ENCODE peak calls at places on chromosomes 7 and 10, in four cellular contexts. I is IMR-90, W is H1, J is mesendoderm. B is an unnamed sample.

GRCh38 chr10:61100882-61101281 is 156.9 kb upstream of the RHOBTB1 start:
- DNase-seq in I (no peak), W (no peak), J (no peak), B (no peak)

GRCh38 chr10:59896186-59896585 is 10.2 kb downstream of the CCDC6 start:
- DNase-seq in I (no peak), W (no peak), J (no peak), B (no peak)

GRCh38 chr10:48605786-48606529 is 1.1 kb upstream of the ARHGAP22 start:
- DNase-seq in I (peak), W (peak), J (no peak), B (no peak)

GRCh38 chr7:81990395-81990794 is 220.5 kb upstream of the HGF start:
- DNase-seq in I (peak), W (no peak), J (no peak), B (no peak)

GRCh38 chr10:28734940-28735759 is 57.8 kb downstream of the BAMBI start:
- DNase-seq in I (peak), W (no peak), J (peak), B (no peak)

GRCh38 chr10:43685744-43686143 is 37.1 kb upstream of the ZNF32 start:
- DNase-seq in I (no peak), W (no peak), J (no peak), B (no peak)

GRCh38 chr10:18473424-18474110 is 177.8 kb downstream of the NSUN6 start:
- DNase-seq in I (peak), W (no peak), J (no peak), B (no peak)

GRCh38 chr7:95501261-95501816 is 15.6 kb downstream of the ASB4 start:
- DNase-seq in I (no peak), W (no peak), J (no peak), B (no peak)

GRCh38 chr7:11194492-11194891 is 220.8 kb downstream of the PHF14 start:
- DNase-seq in I (no peak), W (no peak), J (no peak), B (no peak)

GRCh38 chr7:70416611-70417010 is 715.3 kb upstream of the GALNT17 start:
- DNase-seq in I (no peak), W (no peak), J (no peak), B (no peak)

GRCh38 chr7:11128500-11128899 is 154.8 kb downstream of the PHF14 start:
- DNase-seq in I (no peak), W (no peak), J (peak), B (no peak)

DNA sequence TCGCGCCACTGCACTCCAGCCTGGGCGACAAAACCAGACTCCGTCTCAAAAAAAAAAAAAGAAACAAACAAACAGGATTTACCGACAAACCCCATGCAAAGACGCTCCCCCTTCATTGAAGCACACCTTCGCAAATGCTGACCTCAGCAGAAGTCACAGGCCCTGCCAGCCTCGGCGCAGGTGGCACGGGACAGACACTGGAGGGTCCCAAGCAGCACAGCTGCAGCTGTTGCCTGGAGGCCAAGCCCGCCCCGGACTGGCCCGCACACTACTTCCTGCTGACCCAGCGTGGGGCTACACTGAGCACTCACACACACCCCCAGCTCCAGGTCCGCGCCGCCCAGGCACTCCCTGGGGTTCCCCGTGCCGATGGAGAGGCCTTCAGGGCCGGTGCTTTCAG is 31.2 kb downstream of the SNX8 start:
- DNase-seq in I (no peak), W (no peak), J (no peak), B (no peak)
- H3K4ac ChIP-seq in I (no peak), W (no peak), J (no peak), B (no peak)

DNA sequence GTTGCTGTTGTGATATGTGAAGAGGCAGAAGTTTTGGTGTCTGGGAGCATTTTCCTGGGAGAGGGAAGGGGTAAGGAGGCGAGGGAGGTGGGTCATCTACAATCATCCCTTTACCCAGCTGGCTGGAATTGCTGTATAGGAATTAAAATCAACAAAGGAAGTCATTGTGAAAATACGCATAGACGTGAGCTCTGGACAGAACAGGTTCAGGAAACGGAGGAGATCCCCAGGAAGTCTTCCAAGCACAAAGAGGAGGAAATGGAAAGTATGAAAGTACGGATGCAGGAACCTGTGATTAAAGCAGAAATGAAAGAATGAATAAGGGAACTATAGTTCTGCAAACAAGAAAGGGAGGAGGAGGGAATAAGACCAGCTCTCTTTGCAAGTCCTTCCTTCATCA is 61.9 kb downstream of the PYROXD2 start:
- DNase-seq in I (no peak), W (no peak), J (no peak), B (no peak)
- H3K56ac ChIP-seq in I (no peak), W (no peak), J (no peak), B (no peak)

DNA sequence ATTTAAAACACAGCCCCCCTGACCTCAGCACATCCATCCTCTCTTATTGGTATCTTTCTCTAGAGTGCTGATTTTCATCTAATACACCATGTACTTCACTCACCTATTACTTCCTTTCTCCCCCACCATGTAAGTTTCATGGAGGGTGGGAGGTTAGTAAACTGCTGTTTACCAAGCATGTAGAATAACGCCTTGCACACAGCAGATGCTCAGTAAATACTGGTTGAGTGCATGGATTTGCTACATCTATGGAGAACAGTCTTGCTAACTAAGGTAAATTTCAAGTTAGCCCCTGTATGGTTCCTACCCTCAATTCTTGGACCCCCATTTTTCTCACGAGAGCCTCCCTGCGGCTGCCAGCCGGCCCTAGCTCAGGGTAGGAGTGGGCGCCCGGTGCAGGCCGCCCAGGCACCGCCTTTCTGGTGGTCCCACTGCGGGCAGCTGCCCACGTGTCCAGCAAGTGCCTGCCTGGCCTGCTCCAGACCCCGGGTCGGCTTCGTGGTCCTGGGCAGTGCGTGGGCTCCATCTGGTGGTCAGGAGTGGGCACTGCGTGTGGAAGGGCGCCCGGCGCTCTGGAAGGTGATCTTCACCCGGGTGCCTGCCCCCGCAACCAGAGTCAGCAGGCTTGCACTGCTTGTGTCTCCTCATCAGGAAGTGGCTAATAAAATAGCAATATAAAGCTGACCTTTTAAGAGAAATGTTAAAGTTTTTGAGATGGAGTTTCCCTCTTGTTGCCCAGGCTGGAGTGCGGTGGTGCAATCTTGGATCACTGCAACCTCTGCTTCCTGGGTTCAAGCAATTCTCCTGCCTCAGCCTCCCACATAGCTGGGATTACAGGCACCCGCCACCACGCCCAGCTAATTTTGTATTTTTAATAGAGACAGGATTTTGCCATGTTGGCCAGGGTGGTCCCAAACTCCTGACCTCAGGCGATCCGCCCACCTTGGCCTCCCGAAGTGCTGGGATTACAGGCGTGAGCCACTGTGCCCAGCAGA is 63.3 kb upstream of the DNAJB6 start:
- DNase-seq in I (peak), W (peak), J (peak), B (peak)
- H3K4ac ChIP-seq in I (peak), W (peak), J (no peak), B (no peak)

GRCh38 chr7:84042110-84042539 is 152.5 kb downstream of the SEMA3A start:
- DNase-seq in I (peak), W (no peak), J (peak), B (no peak)
- H3K56ac ChIP-seq in I (no peak), W (no peak), J (no peak), B (no peak)

DNA sequence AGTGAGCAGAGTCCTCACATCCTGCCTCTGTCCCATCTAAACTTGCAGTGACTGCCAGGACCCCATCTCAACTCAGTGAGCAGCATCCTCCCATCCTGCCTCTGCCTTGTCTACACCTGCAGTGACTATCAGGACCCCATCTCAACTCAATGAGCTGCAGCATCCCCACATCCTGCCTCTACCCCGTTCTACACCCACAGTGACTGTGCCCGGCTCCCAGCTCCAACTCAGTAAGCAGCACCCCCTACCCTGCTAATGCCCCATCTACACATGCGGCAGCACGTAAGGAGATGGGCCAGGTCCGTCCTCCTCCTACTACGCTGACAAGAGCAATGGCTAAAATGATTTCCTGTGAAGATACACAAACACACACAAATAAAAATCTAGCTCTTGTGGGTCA is 65.5 kb downstream of the TNS3 start:
- DNase-seq in I (no peak), W (no peak), J (no peak), B (no peak)
- H3K4ac ChIP-seq in I (peak), W (no peak), J (no peak), B (no peak)

GRCh38 chr10:118397391-118397790 is 55.3 kb upstream of the FAM204A start:
- DNase-seq in I (no peak), W (no peak), J (no peak), B (no peak)

GRCh38 chr10:118395919-118396318 is 53.8 kb upstream of the FAM204A start:
- DNase-seq in I (no peak), W (no peak), J (no peak), B (no peak)

DNA sequence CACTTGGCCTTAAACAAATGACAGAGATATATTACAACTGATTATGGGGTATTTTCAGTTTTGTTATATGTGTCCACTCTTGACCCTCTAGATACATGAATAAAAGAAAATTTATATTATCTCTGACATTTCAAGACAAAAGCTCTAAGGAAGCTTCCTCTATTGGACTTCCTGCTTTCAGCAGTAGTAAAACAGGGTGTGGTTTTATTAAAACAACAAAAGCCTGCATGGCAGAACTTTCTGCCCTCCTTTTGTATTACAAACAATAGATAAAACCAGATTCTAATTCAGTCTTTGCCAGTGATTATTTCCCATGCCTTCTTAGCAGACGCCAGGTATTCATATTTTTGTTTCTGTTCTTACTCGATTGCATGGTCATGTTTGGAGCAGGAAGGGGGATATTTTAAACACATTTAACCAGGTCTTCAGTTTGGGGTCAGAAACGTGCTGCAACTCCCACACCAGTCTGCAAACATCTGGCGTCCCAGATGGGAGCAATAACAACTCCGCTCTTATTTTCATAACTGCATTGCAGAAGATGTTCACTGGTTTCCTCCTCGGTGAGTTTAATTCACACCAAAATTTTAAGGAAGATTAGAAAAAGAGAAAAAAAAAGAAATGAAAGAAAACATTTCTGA is 52.6 kb upstream of the FAM204A start:
- DNase-seq in I (no peak), W (no peak), J (no peak), B (no peak)
- H3K56ac ChIP-seq in I (no peak), W (no peak), J (no peak), B (no peak)

GRCh38 chr7:159120540-159120919 is 24.1 kb downstream of the VIPR2 start:
- DNase-seq in I (no peak), W (no peak), J (no peak), B (no peak)
- H3K4ac ChIP-seq in I (no peak), W (no peak), J (no peak), B (no peak)

DNA sequence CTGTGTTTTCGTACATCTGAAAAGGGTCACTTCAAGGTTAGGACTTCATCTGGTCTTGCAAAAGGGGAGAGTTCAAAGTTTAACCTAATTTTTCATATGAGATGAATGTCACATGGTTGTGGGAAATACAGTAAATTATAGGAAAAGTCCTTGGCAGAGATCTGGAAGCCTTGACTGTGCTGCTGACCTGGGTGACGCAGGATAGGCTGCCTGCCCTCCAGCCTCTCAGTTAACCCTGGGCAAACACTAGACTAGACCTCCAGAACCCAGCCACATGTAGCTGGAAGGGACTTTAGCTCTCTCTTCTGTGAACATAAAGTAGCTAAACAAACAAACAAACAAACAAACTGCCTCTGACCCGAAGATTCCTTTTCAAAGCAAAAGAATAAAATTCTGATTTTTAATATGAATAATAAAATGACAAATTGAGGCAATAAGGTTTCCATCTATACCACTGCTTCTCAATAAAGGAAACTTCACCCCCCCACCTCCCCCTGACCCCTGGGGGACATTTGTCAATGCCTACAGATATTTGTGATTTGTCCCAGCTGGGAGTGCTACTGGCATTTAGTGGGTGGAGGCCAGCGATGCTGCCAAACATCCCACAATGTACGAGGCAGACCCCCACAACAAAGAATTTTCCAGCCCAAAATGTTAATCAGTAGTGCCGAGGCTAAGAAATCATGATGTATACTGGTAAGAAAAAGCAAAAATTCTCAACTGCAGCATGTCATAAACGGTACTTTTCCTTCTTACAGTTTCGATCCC is 75.2 kb upstream of the PRR15 start:
- DNase-seq in I (no peak), W (no peak), J (no peak), B (no peak)
- H3K56ac ChIP-seq in I (no peak), W (no peak), J (no peak), B (no peak)

GRCh38 chr7:2358968-2359527 is 4.4 kb downstream of the EIF3B start:
- DNase-seq in I (no peak), W (no peak), J (no peak), B (no peak)
- H3K4ac ChIP-seq in I (no peak), W (no peak), J (no peak), B (no peak)